ENCODE peak calls at places on chromosomes 13 and 19, in ten cellular contexts. V is AG10803; K is left cardiac atrium; Q is naive thymus-derived CD8-positive, alpha-beta T cell; U is DMS 273 treated with DMSO at 0.1 percent for 48 hours; X is A549; Z is lower leg skin; S is choroid plexus epithelial cell; I is amygdala; E is heart right ventricle. W is an unnamed sample.

GRCh38 chr19:13881231-13881691 is 4.3 kb downstream of the NANOS3 start:
- DNase-seq in V (no peak), K (no peak), Q (no peak), U (no peak), X (no peak), Z (no peak), S (peak; percentile 44), I (no peak), E (no peak), W (no peak)

GRCh38 chr13:111852701-111853100 is 214.2 kb upstream of the SOX1 start:
- DNase-seq in V (no peak), K (no peak), Q (no peak), U (no peak), X (no peak), Z (no peak), S (no peak), I (no peak), E (no peak), W (no peak)

GRCh38 chr19:48561412-48561811 is 9.4 kb downstream of the SULT2B1 start:
- DNase-seq in V (no peak), K (no peak), Q (no peak), U (no peak), X (no peak), Z (no peak), S (no peak), I (no peak), E (no peak), W (no peak)

GRCh38 chr19:34345934-34346333 is 19.1 kb upstream of the GPI start:
- DNase-seq in V (peak; percentile 58), K (peak; percentile 61), Q (peak; percentile 69), U (peak; percentile 50), X (peak; percentile 91), Z (no peak), S (peak; percentile 75), I (peak; percentile 75), E (peak; percentile 49), W (peak; percentile 84)

GRCh38 chr19:7124782-7125181 is 55.3 kb downstream of the ZNF557 start:
- DNase-seq in V (no peak), K (no peak), Q (no peak), U (no peak), X (no peak), Z (no peak), S (no peak), I (no peak), E (no peak), W (no peak)

GRCh38 chr13:50284540-50284939 is 269.3 kb downstream of the KCNRG start:
- DNase-seq in V (no peak), K (no peak), Q (no peak), U (no peak), X (no peak), Z (no peak), S (no peak), I (no peak), E (no peak), W (no peak)

GRCh38 chr19:6204212-6204611 is 68.7 kb downstream of the ACSBG2 start:
- DNase-seq in V (peak; percentile 48), K (no peak), Q (no peak), U (no peak), X (no peak), Z (peak; percentile 84), S (peak; percentile 33), I (no peak), E (no peak), W (no peak)

GRCh38 chr13:65679240-65679639 is 1550.9 kb downstream of the PCDH9 start:
- DNase-seq in V (peak; percentile 1), K (no peak), Q (no peak), U (no peak), X (no peak), Z (no peak), S (peak; percentile 78), I (no peak), E (no peak), W (no peak)

GRCh38 chr13:83216521-83217245 is 665.6 kb downstream of the SLITRK1 start:
- DNase-seq in V (peak; percentile 37), K (no peak), Q (no peak), U (no peak), X (no peak), Z (no peak), S (no peak), I (no peak), E (no peak), W (no peak)